ENCODE peak calls at places on chromosomes 3 and 15, in seven cellular contexts. V is A673; D is stimulated activated CD8-positive, alpha-beta memory T cell treated with anti-CD3 and anti-CD28 coated beads, Interleukin-12 subunit alpha, Interleukin-12 subunit beta, amount 100 ng/mL, for 4 hours; I is body of pancreas; L is kidney epithelial cell; N is mucosa of descending colon; W is adrenal gland. C is an unnamed sample.

GRCh38 chr3:69882560-69882959 is 117.0 kb upstream of the SAMMSON start:
- DNase-seq in V (no peak), D (no peak), I (no peak), L (peak; percentile 28), N (no peak), W (no peak), C (no peak)

GRCh38 chr3:80734955-80735354 is 967.2 kb upstream of the ROBO1 start:
- DNase-seq in V (no peak), D (no peak), I (no peak), L (no peak), N (no peak), W (no peak), C (no peak)

GRCh38 chr3:50100956-50101845 is 12.5 kb downstream of the RBM5 start:
- DNase-seq in V (peak; percentile 76), D (no peak), I (no peak), L (no peak), N (no peak), W (no peak), C (no peak)

GRCh38 chr15:81298606-81299005 is 25.3 kb downstream of the STARD5 start:
- DNase-seq in V (no peak), D (no peak), I (no peak), L (no peak), N (no peak), W (no peak), C (no peak)

GRCh38 chr15:40105517-40106202 is 3.0 kb downstream of the BMF start:
- DNase-seq in V (no peak), D (no peak), I (no peak), L (no peak), N (no peak), W (no peak), C (no peak)

GRCh38 chr3:28667646-28668376 is 319.2 kb upstream of the AZI2 start:
- DNase-seq in V (peak; percentile 78), D (no peak), I (peak; percentile 77), L (peak; percentile 4), N (no peak), W (peak; percentile 60), C (peak; percentile 76)

GRCh38 chr3:178849220-178849910 is 222.2 kb downstream of the ZMAT3 start:
- DNase-seq in V (peak; percentile 9), D (no peak), I (no peak), L (no peak), N (no peak), W (no peak), C (no peak)

GRCh38 chr3:39148116-39149058 is 5.0 kb downstream of the CSRNP1 start:
- DNase-seq in V (no peak), D (no peak), I (peak; percentile 39), L (no peak), N (no peak), W (no peak), C (no peak)

GRCh38 chr3:3984053-3984452 is 184.8 kb downstream of the LRRN1 start:
- DNase-seq in V (no peak), D (no peak), I (no peak), L (no peak), N (no peak), W (no peak), C (no peak)

GRCh38 chr15:37819191-37819590 is 115.2 kb upstream of the TMCO5A start:
- DNase-seq in V (no peak), D (no peak), I (no peak), L (no peak), N (no peak), W (no peak), C (no peak)

GRCh38 chr3:28066020-28066419 is 175.4 kb upstream of the CMC1 start:
- DNase-seq in V (no peak), D (no peak), I (no peak), L (no peak), N (no peak), W (no peak), C (no peak)

GRCh38 chr3:52244061-52244628 is 1.4 kb upstream of the PPM1M start:
- DNase-seq in V (peak; percentile 12), D (no peak), I (peak; percentile 67), L (no peak), N (peak; percentile 60), W (peak; percentile 47), C (no peak)

C was measured in neuronal stem cell.